ENCODE peak calls at places on chromosomes 13 and 19, in four cellular contexts. M, J, Z and V are unnamed samples.

GRCh38 chr19:48746738-48747575 is at the start of gene IZUMO1:
- DNase-seq in M (peak; percentile 97), J (no peak), Z (peak; percentile 59), V (peak; percentile 77)

GRCh38 chr13:21095311-21095710 is 33.9 kb upstream of the LATS2 start:
- DNase-seq in M (no peak), J (no peak), Z (no peak), V (no peak)

GRCh38 chr19:49084206-49085019 is 838 bp upstream of the SNRNP70 start:
- DNase-seq in M (no peak), J (no peak), Z (no peak), V (no peak)

GRCh38 chr13:37657134-37657533 is 58.6 kb upstream of the POSTN start:
- DNase-seq in M (no peak), J (no peak), Z (no peak), V (no peak)

GRCh38 chr13:31012285-31013024 is 80.0 kb downstream of the TEX26 start:
- DNase-seq in M (no peak), J (no peak), Z (no peak), V (peak; percentile 8)

GRCh38 chr13:107124129-107124718 is 556.3 kb upstream of the ARGLU1 start:
- DNase-seq in M (no peak), J (no peak), Z (no peak), V (no peak)

GRCh38 chr13:104408733-104409132 is 1342.5 kb upstream of the SLC10A2 start:
- DNase-seq in M (no peak), J (no peak), Z (no peak), V (no peak)

GRCh38 chr13:51955281-51955771 is 55.9 kb downstream of the ATP7B start:
- DNase-seq in M (no peak), J (no peak), Z (no peak), V (peak; percentile 39)

GRCh38 chr19:49676136-49676689 is 858 bp upstream of the PRMT1 start:
- DNase-seq in M (no peak), J (peak; percentile 84), Z (peak; percentile 97), V (peak; percentile 74)

GRCh38 chr13:43122706-43123268 is 99.4 kb downstream of the DNAJC15 start:
- DNase-seq in M (no peak), J (no peak), Z (no peak), V (no peak)

GRCh38 chr19:13646758-13647157 is 117.6 kb upstream of the MRI1 start:
- DNase-seq in M (no peak), J (no peak), Z (no peak), V (no peak)

GRCh38 chr19:13640611-13641010 is 123.7 kb upstream of the MRI1 start:
- DNase-seq in M (no peak), J (no peak), Z (no peak), V (no peak)

GRCh38 chr19:13639342-13639929 is 124.9 kb upstream of the MRI1 start:
- DNase-seq in M (no peak), J (no peak), Z (no peak), V (no peak)

DNA sequence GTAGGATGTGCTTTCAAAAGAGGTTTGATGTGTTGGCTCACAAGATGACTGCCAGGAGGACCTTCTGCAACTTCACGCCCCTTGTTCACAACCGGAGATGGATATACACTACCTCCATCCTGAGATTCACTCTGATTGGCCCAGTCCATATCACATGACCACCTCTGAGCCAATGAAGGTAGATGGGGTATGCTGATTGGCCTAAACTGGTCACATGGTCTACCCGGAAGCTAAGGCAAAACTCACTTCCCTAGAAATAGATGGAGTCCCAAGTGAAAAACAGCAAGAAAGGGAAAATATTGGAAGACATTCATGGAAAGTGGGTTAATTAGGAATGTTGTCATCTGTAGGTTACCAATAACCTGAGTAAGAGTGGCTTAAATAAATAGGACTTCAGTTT is 119.7 kb upstream of the MRI1 start:
- DNase-seq in M (no peak), J (no peak), Z (no peak), V (peak; percentile 45)
- TF ChIP-seq SIN3A in M (no peak), J (no peak), Z (no peak), V (no peak)

DNA sequence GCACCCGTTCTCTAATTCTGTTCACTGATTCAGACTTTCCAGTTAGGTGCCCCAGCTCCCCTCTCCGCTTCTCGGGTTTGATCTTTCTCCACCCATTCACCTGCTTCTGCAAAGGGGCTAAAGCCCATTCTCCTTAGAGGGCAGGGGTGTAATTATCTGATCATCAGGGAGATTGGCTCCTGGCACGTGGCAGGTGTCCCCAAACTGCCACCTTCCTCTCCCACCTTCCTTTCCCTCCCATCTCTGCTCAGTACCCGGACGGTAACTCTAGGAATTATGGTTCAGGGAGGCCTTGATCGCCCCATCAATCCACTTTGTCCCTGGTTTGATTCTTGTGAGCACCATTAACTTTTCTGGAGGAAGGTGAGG is 212 bp downstream of the FFAR1 start:
- DNase-seq in M (no peak), J (no peak), Z (no peak), V (no peak)
- TF ChIP-seq SIN3A in M (no peak), J (no peak), Z (no peak), V (no peak)

DNA sequence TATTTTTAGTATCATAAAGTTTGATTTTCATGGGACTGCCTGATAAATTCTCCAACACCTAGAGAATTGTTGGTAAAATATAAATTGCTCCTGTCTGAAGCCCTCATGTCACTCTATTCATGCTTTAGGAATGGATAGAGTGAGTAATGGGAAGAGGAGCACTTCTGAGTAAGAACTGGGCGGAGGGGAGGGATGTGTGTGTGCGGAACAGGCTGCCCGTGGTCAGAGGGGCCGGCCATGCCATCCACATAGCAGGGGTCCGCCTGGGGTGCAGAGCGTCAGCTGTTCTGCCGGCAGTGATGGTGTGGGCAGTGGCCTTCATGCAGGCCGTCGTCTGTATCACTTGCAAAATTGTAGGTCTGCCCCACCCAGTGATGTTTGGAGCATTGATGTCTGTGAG is 49.7 kb upstream of the TEX29 start:
- DNase-seq in M (peak; percentile 26), J (no peak), Z (no peak), V (no peak)
- TF ChIP-seq SIN3A in M (no peak), J (no peak), Z (no peak), V (no peak)

GRCh38 chr13:33958964-33959363 is 141.0 kb downstream of the RFC3 start:
- DNase-seq in M (no peak), J (peak; percentile 8), Z (no peak), V (no peak)
- TF ChIP-seq SIN3A in M (no peak), J (no peak), Z (no peak), V (no peak)

DNA sequence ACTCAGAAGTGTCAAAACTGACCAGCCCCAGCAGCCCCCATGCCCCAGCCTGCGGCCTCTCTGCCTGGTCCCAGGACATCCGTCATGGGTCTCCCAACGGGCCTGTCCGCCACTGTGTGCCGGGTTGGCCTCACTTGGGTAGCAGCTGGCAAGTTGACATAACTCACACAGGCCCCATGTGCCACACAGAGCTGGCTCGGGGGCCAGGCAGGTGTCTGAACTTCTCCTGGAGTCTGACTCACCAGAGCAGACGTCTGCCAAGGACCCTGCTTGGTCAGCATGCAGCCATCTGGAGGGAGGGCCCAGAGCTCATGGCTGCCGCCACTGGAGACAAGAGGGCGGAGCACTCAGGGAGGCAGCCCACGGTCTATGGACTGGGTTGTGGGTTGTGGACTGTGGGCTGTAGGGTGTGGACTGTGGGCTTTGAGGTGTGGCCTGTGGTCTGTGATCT is 32.0 kb upstream of the TMEM255B start:
- DNase-seq in M (no peak), J (no peak), Z (no peak), V (no peak)
- TF ChIP-seq SIN3A in M (no peak), J (no peak), Z (no peak), V (no peak)